ENCODE peak calls at places on chromosomes 16 and 17, in four cellular contexts. E is K562, U is GM12878, H is HepG2. N is an unnamed sample.
A peak's percentile ranks its signal among the peaks of the same experiment; 100 is the strongest.

GRCh38 chr17:81218991-81219390 is 3.8 kb downstream of the CEP131 start:
- DNase-seq in H (no peak), U (no peak), E (no peak), N (no peak)

GRCh38 chr17:32495347-32496253 is 8.8 kb downstream of the CDK5R1 start:
- DNase-seq in H (no peak), E (no peak), U (no peak), N (no peak)

GRCh38 chr17:34241062-34241461 is 14.0 kb upstream of the CCL2 start:
- DNase-seq in E (no peak), U (no peak), H (no peak), N (no peak)

GRCh38 chr17:52235416-52235960 is 77.0 kb upstream of the CA10 start:
- DNase-seq in E (no peak), U (no peak), H (no peak), N (no peak)

GRCh38 chr17:48444531-48445247 is 14.7 kb upstream of the SKAP1 start:
- DNase-seq in E (no peak), U (no peak), H (no peak), N (no peak)

GRCh38 chr16:83403751-83404150 is 404.0 kb upstream of the HSBP1 start:
- DNase-seq in H (no peak), E (no peak), U (no peak), N (no peak)

GRCh38 chr17:75762513-75763268 is 2.3 kb downstream of the GALK1 start:
- DNase-seq in H (no peak), E (no peak), U (no peak), N (no peak)

GRCh38 chr16:82657239-82657638 is 30.5 kb downstream of the CDH13 start:
- DNase-seq in U (no peak), H (no peak), E (no peak), N (no peak)

GRCh38 chr16:1993731-1994131 is 4.0 kb downstream of the SYNGR3 start:
- DNase-seq in E (no peak), U (no peak), H (peak; percentile 79), N (no peak)

GRCh38 chr16:53756329-53756996 is 52.5 kb downstream of the FTO start:
- DNase-seq in U (no peak), E (no peak), H (peak; percentile 87), N (no peak)
- TF ChIP-seq FOXM1 in U (no peak), E (no peak), H (no peak), N (no peak)

DNA sequence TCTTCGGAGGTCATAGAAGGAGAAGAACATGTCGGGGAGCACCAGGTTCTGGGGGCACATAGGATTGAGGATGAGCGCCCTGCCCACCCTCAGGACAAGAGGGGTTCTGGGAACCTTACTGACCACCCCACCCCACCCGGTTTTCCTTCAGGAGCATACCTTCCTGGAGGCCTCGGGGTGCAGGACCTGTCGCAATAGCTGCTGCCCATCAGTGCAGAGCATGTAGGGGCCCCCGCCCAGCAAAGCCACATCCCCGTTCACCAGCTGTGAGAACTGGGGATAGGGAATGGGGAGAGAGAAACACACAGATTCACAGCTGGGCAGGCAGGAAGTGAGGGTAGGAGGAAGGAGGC is 2.1 kb downstream of the ESRP2 start:
- DNase-seq in U (no peak), E (no peak), H (no peak), N (no peak)
- TF ChIP-seq FOXK2 in U (no peak), E (no peak), H (no peak), N (no peak)

DNA sequence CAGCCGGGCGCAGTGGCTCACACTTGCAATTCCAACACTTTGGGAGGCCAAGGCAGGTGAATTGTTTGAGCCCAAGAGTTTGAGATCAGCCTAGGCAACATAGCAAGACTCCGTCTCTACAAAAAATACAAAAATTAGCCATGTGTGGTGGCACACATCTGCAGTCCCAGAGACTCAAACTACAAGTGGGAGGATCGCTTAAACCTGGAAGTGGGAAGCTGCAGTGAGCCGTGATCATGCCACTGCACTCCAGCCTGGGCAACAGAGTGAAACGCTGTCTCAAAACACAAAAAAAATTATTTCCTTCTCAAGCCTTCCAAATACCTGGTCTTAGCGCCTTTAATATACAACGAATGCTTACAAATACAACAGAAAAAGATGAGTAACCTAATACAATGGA is 19.7 kb upstream of the CBX2 start:
- DNase-seq in E (no peak), U (no peak), H (no peak), N (no peak)
- TF ChIP-seq SP1 in E (no peak), U (no peak), H (no peak), N (no peak)

GRCh38 chr16:57755726-57756423 is 20.3 kb downstream of the KATNB1 start:
- DNase-seq in U (no peak), E (no peak), H (no peak), N (no peak)
- TF ChIP-seq FOXM1 in U (no peak), E (no peak), H (no peak), N (no peak)

GRCh38 chr17:2457913-2458312 is 53.8 kb downstream of the METTL16 start:
- DNase-seq in E (no peak), U (no peak), H (no peak), N (no peak)

GRCh38 chr17:2456475-2456874 is 55.2 kb downstream of the METTL16 start:
- DNase-seq in H (no peak), E (no peak), U (no peak), N (no peak)

GRCh38 chr17:2462481-2462880 is 49.2 kb downstream of the METTL16 start:
- DNase-seq in H (no peak), E (no peak), U (no peak), N (no peak)

GRCh38 chr17:2455956-2456355 is 55.1 kb upstream of the MNT start:
- DNase-seq in E (no peak), U (no peak), H (no peak), N (no peak)

DNA sequence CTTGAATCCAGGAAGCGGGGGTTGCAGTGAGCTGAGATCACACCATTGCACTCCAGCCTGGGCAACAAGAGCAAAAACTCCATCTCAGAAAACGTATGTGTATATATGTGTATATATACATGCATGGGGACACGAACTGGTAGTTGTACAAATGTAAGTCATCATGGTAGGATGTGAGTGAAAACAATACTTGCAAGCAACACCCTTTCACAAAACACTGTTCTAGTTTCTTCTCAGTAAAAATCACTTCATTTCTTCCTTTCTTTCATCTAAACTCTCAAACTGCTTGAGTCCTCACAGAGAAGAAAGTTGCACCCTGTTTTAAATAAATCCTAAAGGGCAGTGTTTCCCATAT is 51.8 kb downstream of the METTL16 start:
- DNase-seq in U (no peak), H (no peak), E (no peak), N (no peak)
- TF ChIP-seq FOXK2 in U (no peak), H (no peak), E (no peak), N (no peak)

GRCh38 chr17:62714016-62714777 is 86.7 kb downstream of the MRC2 start:
- DNase-seq in H (no peak), U (no peak), E (no peak), N (no peak)
- TF ChIP-seq SP1 in H (no peak), U (no peak), E (no peak), N (no peak)

DNA sequence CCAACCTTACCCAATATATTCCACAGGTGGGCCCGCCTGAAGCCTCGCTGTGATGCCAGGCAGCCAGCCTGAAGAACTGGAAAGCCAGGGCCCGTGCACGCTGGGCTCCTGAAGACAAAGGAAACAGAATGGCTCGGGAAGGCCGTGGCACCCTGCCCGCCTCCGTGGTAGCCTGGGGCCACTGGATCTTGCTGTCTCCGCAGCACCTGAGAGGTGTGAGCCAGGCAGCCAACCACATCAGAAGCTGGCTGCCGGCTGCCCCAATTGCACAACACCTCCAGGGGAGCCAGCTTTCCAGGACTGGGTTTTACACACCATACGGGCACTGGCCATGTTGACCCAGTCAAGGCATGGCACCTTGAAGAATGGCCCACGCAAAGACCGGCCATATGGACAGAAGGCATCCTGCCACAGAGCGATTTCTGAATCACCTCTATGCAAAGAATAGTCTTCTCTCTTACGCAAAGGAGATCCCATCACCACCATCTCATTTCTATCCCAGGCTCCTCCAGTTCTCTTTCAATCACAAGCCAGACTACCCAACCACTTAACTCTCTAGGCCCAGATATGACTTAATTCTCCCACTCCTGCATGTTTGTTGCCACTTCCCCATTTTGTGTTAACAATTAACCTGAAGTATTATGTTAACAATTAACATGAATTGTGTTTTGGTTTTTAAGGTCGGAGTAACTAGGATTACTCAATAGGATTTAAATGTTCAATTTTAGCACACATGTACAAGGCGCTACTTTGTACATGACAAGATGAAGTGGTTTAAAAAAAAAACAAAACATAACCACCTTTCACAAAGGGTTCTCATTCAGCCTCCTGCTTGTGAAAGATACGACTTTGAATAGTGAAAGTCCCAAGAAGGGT is 32.1 kb downstream of the ZFHX3 start:
- DNase-seq in E (no peak), H (peak; percentile 91), U (peak; percentile 83), N (no peak)
- TF ChIP-seq FOXM1 in E (no peak), H (no peak), U (no peak), N (no peak)

GRCh38 chr17:8964801-8965393 is 610 bp downstream of the PIK3R5 start:
- DNase-seq in E (no peak), H (no peak), U (no peak), N (no peak)

GRCh38 chr17:8966926-8967325 is 1.4 kb upstream of the PIK3R5 start:
- DNase-seq in E (no peak), U (no peak), H (no peak), N (no peak)

GRCh38 chr17:8963017-8963416 is 2.5 kb downstream of the PIK3R5 start:
- DNase-seq in E (no peak), H (no peak), U (no peak), N (no peak)

GRCh38 chr17:8963665-8964258 is 1.7 kb downstream of the PIK3R5 start:
- DNase-seq in H (no peak), U (no peak), E (no peak), N (no peak)

GRCh38 chr17:8965394-8966168 is at the start of gene PIK3R5:
- DNase-seq in H (no peak), E (peak; percentile 54), U (no peak), N (peak; percentile 76)
- TF ChIP-seq FOXK2 in H (no peak), E (no peak), U (no peak), N (no peak)